ENCODE peak calls at places on chromosomes 16 and 17, in ten cellular contexts. One of them, this sample, is unnamed.

GRCh38 chr17:48610282-48611211 is at the start of gene HOXB7:
- DNase-seq in central memory CD4-positive, alpha-beta T cell: no peak
- DNase-seq in body of pancreas: no peak
- DNase-seq in progenitor cell of endocrine pancreas: no peak
- DNase-seq in HCT116: no peak
- DNase-seq in HT-29: peak
- DNase-seq in AG04449: no peak
- DNase-seq in stimulated activated CD8-positive, alpha-beta memory T cell treated with anti-CD3 and anti-CD28 coated beads, Interleukin-15, amount 100 ng/mL, for 1 hour: no peak
- DNase-seq in Calu3: peak
- DNase-seq in left cardiac atrium: peak
- DNase-seq in this sample: peak

GRCh38 chr17:9905902-9906301 is 831 bp upstream of the RCVRN start:
- DNase-seq in body of pancreas: no peak
- DNase-seq in Calu3: peak
- DNase-seq in AG04449: no peak
- DNase-seq in HCT116: peak
- DNase-seq in central memory CD4-positive, alpha-beta T cell: no peak
- DNase-seq in left cardiac atrium: peak
- DNase-seq in progenitor cell of endocrine pancreas: peak
- DNase-seq in stimulated activated CD8-positive, alpha-beta memory T cell treated with anti-CD3 and anti-CD28 coated beads, Interleukin-15, amount 100 ng/mL, for 1 hour: no peak
- DNase-seq in HT-29: peak
- DNase-seq in this sample: peak

GRCh38 chr17:59424331-59424730 is 92.9 kb downstream of the YPEL2 start:
- DNase-seq in HCT116: no peak
- DNase-seq in Calu3: no peak
- DNase-seq in progenitor cell of endocrine pancreas: no peak
- DNase-seq in central memory CD4-positive, alpha-beta T cell: no peak
- DNase-seq in body of pancreas: no peak
- DNase-seq in stimulated activated CD8-positive, alpha-beta memory T cell treated with anti-CD3 and anti-CD28 coated beads, Interleukin-15, amount 100 ng/mL, for 1 hour: no peak
- DNase-seq in AG04449: no peak
- DNase-seq in HT-29: no peak
- DNase-seq in left cardiac atrium: no peak
- DNase-seq in this sample: no peak

GRCh38 chr16:30004811-30005242 is 6.0 kb downstream of the DOC2A start:
- DNase-seq in progenitor cell of endocrine pancreas: no peak
- DNase-seq in body of pancreas: no peak
- DNase-seq in AG04449: no peak
- DNase-seq in left cardiac atrium: no peak
- DNase-seq in central memory CD4-positive, alpha-beta T cell: no peak
- DNase-seq in HT-29: peak
- DNase-seq in Calu3: no peak
- DNase-seq in stimulated activated CD8-positive, alpha-beta memory T cell treated with anti-CD3 and anti-CD28 coated beads, Interleukin-15, amount 100 ng/mL, for 1 hour: no peak
- DNase-seq in HCT116: no peak
- DNase-seq in this sample: no peak

GRCh38 chr16:30354423-30355143 is 525 bp downstream of the CD2BP2 start:
- DNase-seq in central memory CD4-positive, alpha-beta T cell: no peak
- DNase-seq in body of pancreas: no peak
- DNase-seq in progenitor cell of endocrine pancreas: no peak
- DNase-seq in HCT116: no peak
- DNase-seq in HT-29: peak
- DNase-seq in stimulated activated CD8-positive, alpha-beta memory T cell treated with anti-CD3 and anti-CD28 coated beads, Interleukin-15, amount 100 ng/mL, for 1 hour: no peak
- DNase-seq in AG04449: no peak
- DNase-seq in left cardiac atrium: no peak
- DNase-seq in Calu3: no peak
- DNase-seq in this sample: no peak

GRCh38 chr17:68843522-68843921 is 111.7 kb downstream of the ABCA8 start:
- DNase-seq in left cardiac atrium: no peak
- DNase-seq in HT-29: no peak
- DNase-seq in AG04449: no peak
- DNase-seq in stimulated activated CD8-positive, alpha-beta memory T cell treated with anti-CD3 and anti-CD28 coated beads, Interleukin-15, amount 100 ng/mL, for 1 hour: no peak
- DNase-seq in Calu3: no peak
- DNase-seq in body of pancreas: no peak
- DNase-seq in central memory CD4-positive, alpha-beta T cell: no peak
- DNase-seq in HCT116: no peak
- DNase-seq in progenitor cell of endocrine pancreas: no peak
- DNase-seq in this sample: peak

GRCh38 chr16:49349446-49350168 is 24.0 kb upstream of the C16orf78 start:
- DNase-seq in AG04449: no peak
- DNase-seq in HT-29: no peak
- DNase-seq in progenitor cell of endocrine pancreas: no peak
- DNase-seq in HCT116: no peak
- DNase-seq in central memory CD4-positive, alpha-beta T cell: no peak
- DNase-seq in left cardiac atrium: no peak
- DNase-seq in Calu3: no peak
- DNase-seq in stimulated activated CD8-positive, alpha-beta memory T cell treated with anti-CD3 and anti-CD28 coated beads, Interleukin-15, amount 100 ng/mL, for 1 hour: no peak
- DNase-seq in body of pancreas: no peak
- DNase-seq in this sample: no peak

GRCh38 chr17:42566873-42567573 is at the start of gene MLX:
- DNase-seq in stimulated activated CD8-positive, alpha-beta memory T cell treated with anti-CD3 and anti-CD28 coated beads, Interleukin-15, amount 100 ng/mL, for 1 hour: peak
- DNase-seq in left cardiac atrium: peak
- DNase-seq in AG04449: no peak
- DNase-seq in central memory CD4-positive, alpha-beta T cell: peak
- DNase-seq in HCT116: peak
- DNase-seq in body of pancreas: peak
- DNase-seq in progenitor cell of endocrine pancreas: peak
- DNase-seq in HT-29: peak
- DNase-seq in Calu3: peak
- DNase-seq in this sample: peak

GRCh38 chr17:78114831-78115723 is 13.5 kb downstream of the TMC6 start:
- DNase-seq in Calu3: no peak
- DNase-seq in stimulated activated CD8-positive, alpha-beta memory T cell treated with anti-CD3 and anti-CD28 coated beads, Interleukin-15, amount 100 ng/mL, for 1 hour: no peak
- DNase-seq in body of pancreas: no peak
- DNase-seq in progenitor cell of endocrine pancreas: no peak
- DNase-seq in AG04449: no peak
- DNase-seq in HT-29: no peak
- DNase-seq in central memory CD4-positive, alpha-beta T cell: no peak
- DNase-seq in HCT116: no peak
- DNase-seq in left cardiac atrium: peak
- DNase-seq in this sample: no peak

GRCh38 chr17:35460354-35460851 is 11.8 kb upstream of the SLFN13 start:
- DNase-seq in Calu3: peak
- DNase-seq in central memory CD4-positive, alpha-beta T cell: peak
- DNase-seq in progenitor cell of endocrine pancreas: peak
- DNase-seq in AG04449: no peak
- DNase-seq in HCT116: peak
- DNase-seq in stimulated activated CD8-positive, alpha-beta memory T cell treated with anti-CD3 and anti-CD28 coated beads, Interleukin-15, amount 100 ng/mL, for 1 hour: peak
- DNase-seq in body of pancreas: peak
- DNase-seq in HT-29: peak
- DNase-seq in left cardiac atrium: peak
- DNase-seq in this sample: no peak

GRCh38 chr16:58018803-58019202 is 6.8 kb upstream of the MMP15 start:
- DNase-seq in body of pancreas: no peak
- DNase-seq in left cardiac atrium: peak
- DNase-seq in stimulated activated CD8-positive, alpha-beta memory T cell treated with anti-CD3 and anti-CD28 coated beads, Interleukin-15, amount 100 ng/mL, for 1 hour: no peak
- DNase-seq in AG04449: no peak
- DNase-seq in progenitor cell of endocrine pancreas: no peak
- DNase-seq in central memory CD4-positive, alpha-beta T cell: no peak
- DNase-seq in HT-29: no peak
- DNase-seq in HCT116: no peak
- DNase-seq in Calu3: no peak
- DNase-seq in this sample: no peak

This sample was measured in RPMI7951.